ENCODE peak calls at places on chromosomes 7 and 10, in ten cellular contexts. S is mammary epithelial cell, W is fibroblast of lung, M is PC-9, T is MM.1S, P is K562, Z is PC-3, V is HCT116, R is neural progenitor cell, B is GM23338. G is an unnamed sample. For H3K4me1, the result is how much of the 10 kb centered on the place peaks cover.

GRCh38 chr10:66746246-66746645 is 179.6 kb upstream of the LRRTM3 start:
- DNase-seq in W (no peak), R (no peak), T (no peak), S (no peak), P (no peak), Z (peak), M (no peak), V (no peak), B (no peak), G (no peak)

GRCh38 chr7:39084344-39084743 is 106.6 kb downstream of the POU6F2 start:
- DNase-seq in S (no peak), M (no peak), B (no peak), P (no peak), W (no peak), T (no peak), R (no peak), V (no peak), Z (no peak), G (no peak)

GRCh38 chr7:35839860-35840854 is 39.3 kb downstream of the SEPTIN7 start:
- DNase-seq in V (peak), P (no peak), R (no peak), S (peak), M (no peak), Z (peak), B (no peak), W (peak), T (no peak), G (peak)

GRCh38 chr7:115004121-115004520 is 82.2 kb downstream of the MDFIC start:
- DNase-seq in P (no peak), S (peak), T (no peak), B (no peak), Z (peak), R (no peak), M (no peak), W (no peak), V (no peak), G (no peak)

GRCh38 chr7:149625339-149625946 is 127.8 kb upstream of the ZNF746 start:
- DNase-seq in V (peak), R (peak), B (peak), M (peak), T (peak), W (peak), P (peak), Z (peak), S (peak), G (peak)

GRCh38 chr7:155590215-155591023 is 44.1 kb upstream of the CNPY1 start:
- DNase-seq in W (no peak), V (no peak), Z (no peak), M (no peak), S (no peak), T (no peak), P (peak), R (no peak), B (peak), G (no peak)

GRCh38 chr7:69067397-69067796 is 530.9 kb upstream of the AUTS2 start:
- DNase-seq in P (peak), T (no peak), B (peak), R (peak), W (no peak), S (no peak), Z (no peak), M (peak), V (no peak), G (peak)

GRCh38 chr7:28458732-28459131 is 46.4 kb downstream of the CREB5 start:
- DNase-seq in W (peak), R (no peak), T (no peak), Z (no peak), P (no peak), V (no peak), S (no peak), B (peak), M (no peak), G (peak)

GRCh38 chr7:45125193-45125904 is 13.9 kb upstream of the TBRG4 start:
- DNase-seq in Z (no peak), W (no peak), P (no peak), T (no peak), S (no peak), V (no peak), B (no peak), R (no peak), M (no peak), G (no peak)

GRCh38 chr10:114694735-114695134 is 36.7 kb upstream of the ABLIM1 start:
- DNase-seq in T (peak), S (no peak), B (peak), M (no peak), P (peak), R (peak), V (peak), W (peak), Z (peak), G (peak)

GRCh38 chr10:61901829-61902447 is 439 bp downstream of the ARID5B start:
- DNase-seq in Z (no peak), T (peak), M (peak), R (peak), B (peak), P (no peak), V (no peak), W (no peak), S (peak), G (peak)

DNA sequence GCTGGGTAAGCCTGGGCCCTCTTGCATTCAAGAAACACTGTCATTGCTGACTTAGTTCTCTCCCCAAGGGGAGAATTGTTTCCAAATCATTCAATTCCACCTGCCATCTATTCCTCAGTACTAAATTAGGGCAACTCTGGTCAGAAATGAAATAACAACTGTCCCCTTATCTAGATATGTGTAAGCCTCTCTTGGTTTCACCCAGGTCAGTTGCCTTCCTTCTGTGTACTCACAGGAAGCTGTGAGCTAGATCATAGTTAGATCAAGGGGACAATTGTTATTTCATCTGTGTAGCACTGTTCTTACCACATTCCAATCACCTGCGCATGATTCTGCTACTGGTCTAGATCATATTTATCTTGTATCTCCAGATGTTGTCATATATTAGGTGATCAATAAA is 483.0 kb upstream of the SORCS1 start:
- DNase-seq in R (no peak), Z (no peak), M (no peak), B (no peak), S (no peak), V (no peak), W (no peak), P (no peak), T (no peak), G (no peak)
- TF ChIP-seq EZH2 in R (no peak), Z (no peak), M (no peak), B (no peak), S (no peak), V (no peak), W (no peak), P (no peak), T (no peak), G (no peak)

GRCh38 chr7:5423844-5424688 is 432 bp upstream of the TNRC18 start:
- DNase-seq in P (peak), M (peak), Z (peak), V (peak), W (peak), B (peak), T (peak), S (peak), R (peak), G (peak)

GRCh38 chr7:5424689-5425506 is 1.3 kb upstream of the TNRC18 start:
- DNase-seq in Z (peak), B (peak), V (no peak), P (peak), R (peak), W (peak), M (peak), T (peak), S (peak), G (peak)

GRCh38 chr7:5422324-5423271 is 1.0 kb downstream of the TNRC18 start:
- DNase-seq in W (peak), T (no peak), V (no peak), S (no peak), M (peak), Z (peak), B (peak), P (peak), R (peak), G (peak)

GRCh38 chr7:5421626-5422323 is 1.9 kb downstream of the TNRC18 start:
- DNase-seq in S (peak), R (peak), P (peak), B (peak), Z (peak), T (no peak), V (no peak), W (peak), M (peak), G (peak)

GRCh38 chr7:5423272-5423843 is at the start of gene TNRC18:
- DNase-seq in W (no peak), R (no peak), T (peak), P (peak), B (no peak), S (no peak), M (no peak), Z (no peak), V (no peak), G (peak)
- H3K4me1 ChIP-seq in W (under half), R (under half), T (under half), P (half or more), B (under half), S (under half), M (under half), Z (under half), V (under half), G (under half)

DNA sequence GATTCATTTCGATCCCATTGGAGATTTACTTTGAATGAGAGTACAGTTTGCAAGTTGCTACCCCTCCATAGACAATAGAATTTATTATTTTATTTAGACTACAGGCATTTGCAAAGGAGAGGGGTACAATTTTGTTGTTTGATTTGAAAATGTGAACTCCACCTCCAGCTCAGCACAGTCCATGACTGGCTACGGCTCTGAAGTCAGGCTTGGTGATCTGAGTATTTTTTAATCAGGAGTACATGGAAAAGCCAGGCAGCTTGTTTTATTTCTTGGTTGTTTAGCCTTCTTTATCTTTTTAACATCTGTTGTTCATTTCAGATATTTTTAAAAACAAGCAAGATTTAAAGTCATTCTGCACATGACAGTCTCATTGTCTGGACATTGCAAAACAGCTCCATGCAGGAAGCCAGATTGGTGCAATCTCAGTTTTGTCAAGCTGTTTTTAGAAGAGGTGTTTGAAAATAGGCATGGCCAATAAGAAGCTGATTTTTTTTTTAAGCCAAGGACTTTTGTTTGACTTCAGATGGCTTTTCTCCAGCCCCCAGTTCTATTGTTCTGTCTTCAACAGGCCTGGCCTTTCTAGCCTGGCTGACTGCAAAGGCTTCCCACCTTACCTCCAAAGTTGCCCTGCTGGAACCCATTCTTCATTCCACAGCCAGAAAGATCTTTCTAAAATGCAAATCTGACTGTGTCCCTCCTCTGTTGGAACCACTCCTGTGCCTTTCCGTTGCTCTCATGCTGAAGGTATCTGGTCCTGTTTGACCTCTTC is 12.2 kb downstream of the PLXDC2 start:
- DNase-seq in W (peak), B (peak), T (no peak), Z (no peak), P (no peak), M (no peak), V (no peak), S (no peak), R (peak), G (peak)
- H3K27ac ChIP-seq in W (no peak), B (peak), T (no peak), Z (no peak), P (no peak), M (no peak), V (no peak), S (no peak), R (no peak), G (peak)

GRCh38 chr10:99535764-99536399 is 3.1 kb downstream of the NKX2-3 start:
- DNase-seq in T (no peak), M (no peak), V (no peak), R (peak), Z (no peak), S (no peak), B (peak), P (no peak), W (no peak), G (no peak)
- TF ChIP-seq EZH2 in T (no peak), M (no peak), V (no peak), R (no peak), Z (no peak), S (peak), B (peak), P (no peak), W (no peak), G (no peak)

DNA sequence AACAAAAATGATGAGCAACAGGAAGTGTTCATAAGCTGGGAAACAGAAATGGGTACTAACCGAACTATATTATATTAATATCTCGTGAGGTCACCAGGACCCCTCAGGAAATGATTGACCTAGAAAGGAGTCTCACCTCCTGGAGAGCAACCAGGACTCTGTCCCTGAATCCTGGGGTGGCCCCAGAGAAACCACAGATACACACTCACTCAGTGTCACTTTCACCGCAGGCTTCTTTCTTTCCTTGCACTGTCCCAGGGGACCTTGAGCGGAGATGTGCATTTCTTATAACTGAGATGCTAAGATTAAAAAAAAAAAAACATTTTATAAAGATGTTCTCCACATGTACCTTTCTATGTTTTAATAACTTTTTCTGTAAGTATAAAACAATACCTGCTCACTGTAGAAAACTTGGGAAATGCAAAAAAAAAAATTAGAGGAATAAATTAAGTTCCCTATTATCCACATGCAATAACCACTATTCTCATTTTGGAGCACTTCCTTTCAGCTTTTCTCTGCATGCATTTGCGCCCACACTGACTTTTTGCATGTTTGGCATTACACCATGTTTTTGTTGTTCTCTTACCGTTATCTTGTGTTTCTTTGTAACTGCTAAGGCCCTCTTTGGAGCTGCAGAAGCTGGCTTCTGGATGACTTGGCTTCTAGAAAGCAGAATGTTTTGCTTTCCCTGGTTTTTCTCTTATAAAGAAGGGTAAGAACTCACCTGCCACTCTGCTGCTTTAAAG is 15.0 kb downstream of the NOD1 start:
- DNase-seq in T (no peak), R (no peak), W (no peak), B (no peak), S (no peak), P (no peak), Z (no peak), V (no peak), M (no peak), G (no peak)
- H3K4me1 ChIP-seq in T (under half), R (under half), W (under half), B (under half), S (under half), P (under half), Z (under half), V (under half), M (under half), G (under half)

GRCh38 chr7:90705391-90706066 is 109.4 kb downstream of the CDK14 start:
- DNase-seq in W (no peak), B (no peak), T (no peak), V (no peak), M (no peak), S (no peak), P (no peak), Z (no peak), R (no peak), G (no peak)

GRCh38 chr7:90706067-90706716 is 110.1 kb downstream of the CDK14 start:
- DNase-seq in W (peak), B (no peak), M (no peak), V (no peak), T (no peak), Z (no peak), P (no peak), R (no peak), S (no peak), G (peak)

GRCh38 chr7:90698616-90699015 is 102.5 kb downstream of the CDK14 start:
- DNase-seq in R (no peak), M (no peak), V (no peak), Z (no peak), S (no peak), W (no peak), B (no peak), P (no peak), T (no peak), G (no peak)

GRCh38 chr7:90701771-90702170 is 105.7 kb downstream of the CDK14 start:
- DNase-seq in Z (no peak), V (no peak), B (peak), R (peak), T (no peak), W (no peak), P (no peak), M (no peak), S (no peak), G (no peak)

DNA sequence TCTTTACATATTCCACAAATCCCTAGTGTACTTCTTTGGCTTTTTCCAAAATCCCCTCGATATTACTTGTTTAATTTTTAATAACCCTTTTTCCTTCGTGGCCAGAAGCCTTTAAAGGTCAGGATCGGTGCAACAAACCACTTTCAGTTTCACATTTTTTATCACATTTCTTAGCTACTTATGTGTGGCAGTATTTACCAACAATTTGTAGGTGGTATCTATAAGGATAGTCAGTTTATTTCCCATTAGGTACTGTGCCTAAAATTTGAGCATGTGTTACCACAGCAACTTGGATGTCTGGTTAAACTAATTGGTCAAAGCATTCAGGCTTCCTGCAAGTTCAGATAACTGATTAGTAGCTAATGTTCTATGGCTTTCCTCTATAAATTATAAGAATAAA is 104.9 kb downstream of the CDK14 start:
- DNase-seq in V (no peak), R (no peak), M (no peak), S (no peak), P (no peak), T (peak), W (no peak), Z (no peak), B (no peak), G (no peak)
- H3K27ac ChIP-seq in V (no peak), R (no peak), M (no peak), S (no peak), P (no peak), T (no peak), W (no peak), Z (no peak), B (no peak), G (no peak)

GRCh38 chr10:71211759-71212248 is 566 bp upstream of the UNC5B start:
- DNase-seq in R (no peak), S (no peak), P (no peak), Z (no peak), B (no peak), M (no peak), W (no peak), V (no peak), T (no peak), G (no peak)
- TF ChIP-seq EZH2 in R (no peak), S (no peak), P (no peak), Z (no peak), B (no peak), M (no peak), W (no peak), V (no peak), T (no peak), G (no peak)

GRCh38 chr7:106104861-106105260 is 7.3 kb downstream of the SYPL1 start:
- DNase-seq in S (no peak), P (no peak), B (no peak), W (no peak), T (no peak), M (no peak), Z (no peak), V (no peak), R (no peak), G (no peak)
- H3K4me1 ChIP-seq in S (under half), P (under half), B (under half), W (under half), T (under half), M (under half), Z (under half), V (under half), R (under half), G (under half)

GRCh38 chr7:130973637-130974036 is 239.6 kb upstream of the KLF14 start:
- DNase-seq in P (no peak), S (no peak), W (no peak), T (no peak), Z (no peak), B (no peak), V (no peak), M (no peak), R (no peak), G (no peak)
- H3K27ac ChIP-seq in P (no peak), S (no peak), W (no peak), T (no peak), Z (no peak), B (no peak), V (no peak), M (no peak), R (no peak), G (no peak)

DNA sequence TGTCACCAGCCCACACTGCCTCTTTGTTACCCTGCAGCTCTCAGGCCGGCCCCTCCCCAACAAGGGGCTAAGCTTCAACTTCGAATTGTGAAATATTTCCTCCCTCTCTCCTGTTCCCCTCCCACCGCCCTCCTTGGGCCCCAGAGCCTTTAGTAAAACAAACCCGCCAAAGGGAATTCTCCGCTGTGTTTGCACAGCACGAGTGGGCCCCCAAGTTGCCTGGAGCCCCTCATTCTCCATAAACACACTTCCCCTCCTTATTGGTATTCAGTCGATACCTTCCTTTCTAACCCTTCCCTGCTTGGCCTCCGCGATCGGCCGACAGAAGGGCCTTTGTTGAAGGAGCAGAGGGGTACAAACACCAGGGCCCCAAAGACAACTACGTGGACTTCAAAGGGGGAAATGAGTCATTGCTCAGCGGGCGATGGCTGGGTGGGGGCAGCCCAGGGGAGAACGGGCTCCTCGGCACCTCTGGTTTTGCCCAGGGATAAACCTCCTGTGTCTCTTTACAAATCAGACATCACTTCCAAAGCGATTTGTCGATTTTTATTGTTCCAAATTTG is 45.4 kb downstream of the SLIT1 start:
- DNase-seq in T (no peak), B (peak), W (no peak), Z (no peak), M (no peak), P (no peak), R (no peak), V (no peak), S (no peak), G (no peak)
- TF ChIP-seq EZH2 in T (no peak), B (no peak), W (no peak), Z (no peak), M (no peak), P (no peak), R (no peak), V (no peak), S (no peak), G (no peak)

G was measured in A673.